ENCODE peak calls at places on chromosome 10, in five cellular contexts. D is A549, V is IMR-90, I is uterus, A is transverse colon. Z is an unnamed sample.

GRCh38 chr10:49382826-49383225 is 13.1 kb downstream of the DRGX start:
- DNase-seq in D (no peak), V (no peak), I (no peak), A (no peak), Z (no peak)

GRCh38 chr10:29929006-29929405 is 130.4 kb downstream of the JCAD start:
- DNase-seq in D (no peak), V (no peak), I (no peak), A (no peak), Z (peak)

GRCh38 chr10:90987383-90987782 is 66.5 kb upstream of the ANKRD1 start:
- DNase-seq in D (no peak), V (no peak), I (no peak), A (no peak), Z (no peak)

GRCh38 chr10:17290226-17290625 is 62.2 kb downstream of the VIM start:
- DNase-seq in D (no peak), V (peak), I (no peak), A (no peak), Z (no peak)

GRCh38 chr10:129711261-129711660 is 244.2 kb downstream of the MGMT start:
- DNase-seq in D (no peak), V (no peak), I (no peak), A (no peak), Z (no peak)

GRCh38 chr10:94042001-94042813 is 48.5 kb downstream of the PLCE1 start:
- DNase-seq in D (peak), V (peak), I (no peak), A (no peak), Z (no peak)

GRCh38 chr10:96413151-96413787 is 54.5 kb upstream of the OPALIN start:
- DNase-seq in D (no peak), V (no peak), I (no peak), A (no peak), Z (no peak)

GRCh38 chr10:6579904-6580278 is at the start of gene PRKCQ:
- DNase-seq in D (peak), V (peak), I (no peak), A (peak), Z (peak)

GRCh38 chr10:126511917-126512487 is 123.7 kb upstream of the ADAM12 start:
- DNase-seq in D (no peak), V (no peak), I (no peak), A (no peak), Z (no peak)

GRCh38 chr10:3106908-3107425 is 39.6 kb downstream of the PFKP start:
- DNase-seq in D (no peak), V (no peak), I (no peak), A (no peak), Z (no peak)

GRCh38 chr10:34286136-34286739 is 528.9 kb downstream of the PARD3 start:
- DNase-seq in D (no peak), V (peak), I (no peak), A (no peak), Z (no peak)

GRCh38 chr10:31272841-31273240 is 46.2 kb upstream of the ZEB1 start:
- DNase-seq in D (no peak), V (no peak), I (no peak), A (no peak), Z (no peak)

GRCh38 chr10:23702977-23703414 is 264.1 kb downstream of the OTUD1 start:
- DNase-seq in D (peak), V (peak), I (no peak), A (peak), Z (peak)

GRCh38 chr10:105161149-105161548 is 520.1 kb downstream of the SORCS3 start:
- DNase-seq in D (no peak), V (no peak), I (no peak), A (no peak), Z (no peak)

GRCh38 chr10:113158183-113158582 is 208.1 kb downstream of the TCF7L2 start:
- DNase-seq in D (peak), V (peak), I (no peak), A (no peak), Z (no peak)

GRCh38 chr10:79087721-79088120 is 19.0 kb downstream of the ZMIZ1 start:
- DNase-seq in D (no peak), V (no peak), I (no peak), A (no peak), Z (no peak)

GRCh38 chr10:316390-316789 is 181.1 kb downstream of the ZMYND11 start:
- DNase-seq in D (no peak), V (no peak), I (no peak), A (no peak), Z (no peak)

GRCh38 chr10:48399056-48399541 is 92.6 kb downstream of the MAPK8 start:
- DNase-seq in D (no peak), V (no peak), I (no peak), A (no peak), Z (no peak)

GRCh38 chr10:44386546-44387052 is 1.7 kb upstream of the CXCL12 start:
- DNase-seq in D (peak), V (peak), I (peak), A (peak), Z (peak)

GRCh38 chr10:44383749-44384600 is 922 bp downstream of the CXCL12 start:
- DNase-seq in D (no peak), V (peak), I (peak), A (no peak), Z (peak)

GRCh38 chr10:44384601-44385422 is at the start of gene CXCL12:
- DNase-seq in D (no peak), V (peak), I (peak), A (peak), Z (peak)

GRCh38 chr10:44385726-44386438 is 985 bp upstream of the CXCL12 start:
- DNase-seq in D (no peak), V (no peak), I (peak), A (no peak), Z (peak)

DNA sequence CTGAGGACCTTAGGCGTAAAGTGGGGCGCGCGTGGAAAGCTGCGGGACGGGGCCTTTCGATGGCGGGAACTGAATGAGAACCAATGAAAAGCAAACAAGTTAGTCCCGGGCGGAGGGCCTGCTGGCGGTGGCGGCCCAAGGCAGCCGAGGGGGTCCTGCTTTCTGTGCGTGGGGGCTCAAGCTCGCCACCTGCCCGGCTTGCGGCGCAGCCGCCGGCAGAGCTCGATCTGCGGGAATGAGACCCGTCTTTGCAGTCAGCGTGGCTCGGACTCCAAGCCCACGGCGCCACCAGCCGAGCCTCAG is 477 bp upstream of the CXCL12 start:
- DNase-seq in D (no peak), V (no peak), I (no peak), A (no peak), Z (no peak)
- H3K4me3 ChIP-seq in D (no peak), V (peak), I (peak), A (peak), Z (peak)

GRCh38 chr10:28880551-28880950 is 203.2 kb downstream of the BAMBI start:
- DNase-seq in D (no peak), V (no peak), I (no peak), A (no peak), Z (no peak)
- H3K27ac ChIP-seq in D (no peak), V (no peak), I (peak), A (no peak), Z (peak)

GRCh38 chr10:77511498-77512218 is 126.0 kb downstream of the KCNMA1 start:
- DNase-seq in D (no peak), V (no peak), I (no peak), A (no peak), Z (no peak)

GRCh38 chr10:77513783-77514331 is 123.8 kb downstream of the KCNMA1 start:
- DNase-seq in D (peak), V (peak), I (peak), A (peak), Z (no peak)

GRCh38 chr10:77513220-77513619 is 124.4 kb downstream of the KCNMA1 start:
- DNase-seq in D (no peak), V (no peak), I (no peak), A (no peak), Z (no peak)

GRCh38 chr10:77510695-77511094 is 126.9 kb downstream of the KCNMA1 start:
- DNase-seq in D (no peak), V (no peak), I (no peak), A (no peak), Z (no peak)

GRCh38 chr10:77512219-77512578 is 125.4 kb downstream of the KCNMA1 start:
- DNase-seq in D (no peak), V (no peak), I (no peak), A (no peak), Z (no peak)
- TF ChIP-seq POLR2A in D (no peak), V (no peak), I (no peak), A (no peak), Z (no peak)

GRCh38 chr10:69285699-69286098 is 7.4 kb downstream of the HK1 start:
- DNase-seq in D (no peak), V (no peak), I (no peak), A (no peak), Z (peak)

GRCh38 chr10:69290993-69291392 is 12.7 kb downstream of the HK1 start:
- DNase-seq in D (no peak), V (no peak), I (no peak), A (no peak), Z (no peak)

GRCh38 chr10:69281507-69282413 is 3.5 kb downstream of the HK1 start:
- DNase-seq in D (no peak), V (no peak), I (no peak), A (no peak), Z (no peak)

GRCh38 chr10:69292449-69292848 is 14.2 kb downstream of the HK1 start:
- DNase-seq in D (no peak), V (no peak), I (no peak), A (no peak), Z (no peak)

DNA sequence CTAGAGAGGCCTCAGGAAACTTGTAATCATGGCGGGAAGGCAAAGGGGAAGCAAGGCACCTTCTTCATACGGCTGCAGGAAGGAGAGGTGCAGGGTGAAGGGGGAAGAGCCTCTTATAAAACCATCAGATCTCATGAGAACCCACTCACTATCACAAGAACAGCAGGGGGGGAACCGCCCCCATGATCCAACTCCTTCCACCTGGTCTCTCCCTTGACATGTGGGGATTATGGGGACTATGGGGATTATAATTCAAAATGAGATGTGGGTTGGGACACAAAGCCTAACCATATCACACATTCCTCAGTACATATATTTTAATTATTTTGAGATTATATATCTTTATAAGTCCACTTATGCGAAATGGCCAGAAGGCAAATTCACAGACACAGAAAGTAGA is 8.9 kb downstream of the HK1 start:
- DNase-seq in D (no peak), V (no peak), I (no peak), A (no peak), Z (no peak)
- H3K4me3 ChIP-seq in D (no peak), V (no peak), I (no peak), A (no peak), Z (no peak)

GRCh38 chr10:71371750-71372166 is 25.0 kb upstream of the CDH23 start:
- DNase-seq in D (no peak), V (no peak), I (no peak), A (no peak), Z (no peak)

GRCh38 chr10:71370031-71370430 is 26.7 kb upstream of the CDH23 start:
- DNase-seq in D (no peak), V (no peak), I (no peak), A (no peak), Z (no peak)

GRCh38 chr10:71374481-71375233 is 22.1 kb upstream of the CDH23 start:
- DNase-seq in D (no peak), V (no peak), I (no peak), A (no peak), Z (no peak)

GRCh38 chr10:71375954-71376353 is 20.8 kb upstream of the CDH23 start:
- DNase-seq in D (no peak), V (no peak), I (no peak), A (no peak), Z (no peak)

GRCh38 chr10:71372882-71373495 is 23.7 kb upstream of the CDH23 start:
- DNase-seq in D (no peak), V (no peak), I (no peak), A (no peak), Z (no peak)
- H3K27ac ChIP-seq in D (no peak), V (no peak), I (no peak), A (peak), Z (no peak)

GRCh38 chr10:110263164-110263563 is 41.6 kb downstream of the SMNDC1 start:
- DNase-seq in D (no peak), V (no peak), I (no peak), A (no peak), Z (no peak)

GRCh38 chr10:110267246-110267645 is 37.5 kb downstream of the SMNDC1 start:
- DNase-seq in D (no peak), V (no peak), I (no peak), A (no peak), Z (no peak)

GRCh38 chr10:110268931-110269640 is 35.6 kb downstream of the SMNDC1 start:
- DNase-seq in D (no peak), V (no peak), I (no peak), A (no peak), Z (no peak)

GRCh38 chr10:110268442-110268841 is 36.3 kb downstream of the SMNDC1 start:
- DNase-seq in D (no peak), V (no peak), I (no peak), A (no peak), Z (peak)

GRCh38 chr10:110265573-110266193 is 39.0 kb downstream of the SMNDC1 start:
- DNase-seq in D (no peak), V (no peak), I (no peak), A (no peak), Z (no peak)
- TF ChIP-seq POLR2A in D (no peak), V (no peak), I (no peak), A (no peak), Z (no peak)